ENCODE peak calls at places on chromosomes 16 and 17, in six cellular contexts. One of them, this sample, is unnamed.

GRCh38 chr17:29807520-29808361 is 122.3 kb downstream of the SSH2 start:
- DNase-seq in pancreas: peak
- DNase-seq in GM06990: no peak
- DNase-seq in esophagus muscularis mucosa: no peak
- DNase-seq in AG04450: peak
- DNase-seq in mammary epithelial cell: peak
- DNase-seq in this sample: peak

GRCh38 chr16:68179196-68179795 is 56.6 kb downstream of the ESRP2 start:
- DNase-seq in pancreas: no peak
- DNase-seq in GM06990: no peak
- DNase-seq in esophagus muscularis mucosa: no peak
- DNase-seq in AG04450: no peak
- DNase-seq in mammary epithelial cell: no peak
- DNase-seq in this sample: no peak

GRCh38 chr17:12342161-12342560 is 321.5 kb downstream of the MAP2K4 start:
- DNase-seq in pancreas: no peak
- DNase-seq in GM06990: no peak
- DNase-seq in esophagus muscularis mucosa: no peak
- DNase-seq in AG04450: no peak
- DNase-seq in mammary epithelial cell: no peak
- DNase-seq in this sample: no peak

GRCh38 chr16:88549671-88550643 is 20.2 kb upstream of the ZC3H18 start:
- DNase-seq in pancreas: no peak
- DNase-seq in GM06990: peak
- DNase-seq in esophagus muscularis mucosa: no peak
- DNase-seq in AG04450: no peak
- DNase-seq in mammary epithelial cell: no peak
- DNase-seq in this sample: no peak

GRCh38 chr16:53625221-53625620 is 78.4 kb downstream of the RPGRIP1L start:
- DNase-seq in pancreas: no peak
- DNase-seq in GM06990: no peak
- DNase-seq in esophagus muscularis mucosa: no peak
- DNase-seq in AG04450: no peak
- DNase-seq in mammary epithelial cell: no peak
- DNase-seq in this sample: no peak

GRCh38 chr17:32993977-32994376 is 2.3 kb downstream of the SPACA3 start:
- DNase-seq in pancreas: no peak
- DNase-seq in GM06990: no peak
- DNase-seq in esophagus muscularis mucosa: no peak
- DNase-seq in AG04450: no peak
- DNase-seq in mammary epithelial cell: peak
- DNase-seq in this sample: peak

GRCh38 chr16:1080801-1081733 is 8.5 kb downstream of the SSTR5 start:
- DNase-seq in pancreas: no peak
- DNase-seq in GM06990: no peak
- DNase-seq in esophagus muscularis mucosa: no peak
- DNase-seq in AG04450: no peak
- DNase-seq in mammary epithelial cell: no peak
- DNase-seq in this sample: no peak

GRCh38 chr16:75801307-75801706 is 75.0 kb upstream of the CPHXL start:
- DNase-seq in pancreas: no peak
- DNase-seq in GM06990: no peak
- DNase-seq in esophagus muscularis mucosa: no peak
- DNase-seq in AG04450: no peak
- DNase-seq in mammary epithelial cell: no peak
- DNase-seq in this sample: peak

GRCh38 chr17:21043296-21044232 is 753 bp upstream of the USP22 start:
- DNase-seq in pancreas: peak
- DNase-seq in GM06990: peak
- DNase-seq in esophagus muscularis mucosa: peak
- DNase-seq in AG04450: peak
- DNase-seq in mammary epithelial cell: peak
- DNase-seq in this sample: peak

GRCh38 chr17:7138800-7139381 is 24.3 kb upstream of the ASGR2 start:
- DNase-seq in pancreas: peak
- DNase-seq in GM06990: no peak
- DNase-seq in esophagus muscularis mucosa: no peak
- DNase-seq in AG04450: no peak
- DNase-seq in mammary epithelial cell: peak
- DNase-seq in this sample: peak

GRCh38 chr17:3890082-3890892 is 2.6 kb downstream of the CAMKK1 start:
- DNase-seq in pancreas: no peak
- DNase-seq in GM06990: no peak
- DNase-seq in esophagus muscularis mucosa: no peak
- DNase-seq in AG04450: peak
- DNase-seq in mammary epithelial cell: peak
- DNase-seq in this sample: peak

GRCh38 chr17:7029659-7030058 is 6.2 kb upstream of the SLC16A13 start:
- DNase-seq in pancreas: no peak
- DNase-seq in GM06990: no peak
- DNase-seq in esophagus muscularis mucosa: no peak
- DNase-seq in AG04450: no peak
- DNase-seq in mammary epithelial cell: no peak
- DNase-seq in this sample: no peak

GRCh38 chr17:82888583-82889495 is 49.0 kb upstream of the ZNF750 start:
- DNase-seq in pancreas: peak
- DNase-seq in GM06990: no peak
- DNase-seq in esophagus muscularis mucosa: no peak
- DNase-seq in AG04450: no peak
- DNase-seq in mammary epithelial cell: no peak
- DNase-seq in this sample: peak

GRCh38 chr17:1783834-1784611 is 22.2 kb downstream of the SERPINF1 start:
- DNase-seq in pancreas: no peak
- DNase-seq in GM06990: no peak
- DNase-seq in esophagus muscularis mucosa: peak
- DNase-seq in AG04450: peak
- DNase-seq in mammary epithelial cell: peak
- DNase-seq in this sample: peak

GRCh38 chr17:68351395-68351794 is 60.1 kb downstream of the ARSG start:
- DNase-seq in pancreas: no peak
- DNase-seq in GM06990: no peak
- DNase-seq in esophagus muscularis mucosa: no peak
- DNase-seq in AG04450: no peak
- DNase-seq in mammary epithelial cell: no peak
- DNase-seq in this sample: no peak

GRCh38 chr17:50205931-50206505 is 4.6 kb upstream of the COL1A1 start:
- DNase-seq in pancreas: no peak
- DNase-seq in GM06990: no peak
- DNase-seq in esophagus muscularis mucosa: no peak
- DNase-seq in AG04450: no peak
- DNase-seq in mammary epithelial cell: no peak
- DNase-seq in this sample: no peak

GRCh38 chr17:13776027-13776551 is 174.4 kb upstream of the HS3ST3A1 start:
- DNase-seq in pancreas: no peak
- DNase-seq in GM06990: no peak
- DNase-seq in esophagus muscularis mucosa: no peak
- DNase-seq in AG04450: no peak
- DNase-seq in mammary epithelial cell: peak
- DNase-seq in this sample: peak

DNA sequence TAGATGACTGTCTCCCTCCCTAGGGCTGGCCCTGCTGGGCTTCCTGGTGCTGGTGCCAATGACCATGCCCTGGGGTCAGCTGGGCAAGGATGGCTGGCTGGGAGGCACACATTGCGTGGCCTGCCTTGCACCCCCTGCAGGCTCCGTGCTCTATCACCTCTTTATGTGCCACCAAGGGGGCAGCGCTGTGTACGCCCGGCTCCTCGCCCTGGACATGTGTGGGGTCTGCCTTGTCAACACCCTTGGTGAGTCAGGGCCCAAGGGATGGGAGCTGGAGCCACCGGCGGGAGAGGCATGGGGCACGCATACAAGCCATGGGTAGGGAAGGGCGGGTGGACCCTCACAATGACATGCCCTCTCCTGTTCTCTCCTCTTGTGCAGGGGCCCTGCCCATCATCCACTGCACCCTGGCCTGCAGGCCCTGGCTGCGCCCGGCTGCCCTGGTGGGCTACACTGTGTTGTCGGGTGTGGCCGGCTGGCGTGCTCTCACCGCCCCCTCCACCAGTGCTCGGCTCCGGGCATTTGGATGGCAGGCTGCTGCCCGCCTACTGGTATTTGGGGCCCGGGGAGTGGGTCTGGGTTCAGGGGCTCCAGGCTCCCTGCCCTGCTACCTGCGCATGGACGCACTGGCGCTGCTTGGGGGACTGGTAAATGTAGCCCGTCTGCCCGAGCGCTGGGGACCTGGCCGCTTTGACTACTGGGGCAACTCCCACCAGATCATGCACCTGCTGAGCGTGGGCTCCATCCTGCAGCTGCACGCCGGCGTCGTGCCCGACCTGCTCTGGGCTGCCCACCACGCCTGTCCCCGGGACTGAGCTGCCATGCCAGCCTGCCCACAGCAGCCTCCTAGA is 2.2 kb downstream of the PAQR4 start:
- DNase-seq in pancreas: no peak
- DNase-seq in GM06990: no peak
- DNase-seq in esophagus muscularis mucosa: no peak
- DNase-seq in AG04450: no peak
- DNase-seq in mammary epithelial cell: no peak
- DNase-seq in this sample: no peak
- H3K4me3 ChIP-seq in pancreas: no peak
- H3K4me3 ChIP-seq in GM06990: peak
- H3K4me3 ChIP-seq in esophagus muscularis mucosa: no peak
- H3K4me3 ChIP-seq in AG04450: no peak
- H3K4me3 ChIP-seq in mammary epithelial cell: peak
- H3K4me3 ChIP-seq in this sample: no peak

DNA sequence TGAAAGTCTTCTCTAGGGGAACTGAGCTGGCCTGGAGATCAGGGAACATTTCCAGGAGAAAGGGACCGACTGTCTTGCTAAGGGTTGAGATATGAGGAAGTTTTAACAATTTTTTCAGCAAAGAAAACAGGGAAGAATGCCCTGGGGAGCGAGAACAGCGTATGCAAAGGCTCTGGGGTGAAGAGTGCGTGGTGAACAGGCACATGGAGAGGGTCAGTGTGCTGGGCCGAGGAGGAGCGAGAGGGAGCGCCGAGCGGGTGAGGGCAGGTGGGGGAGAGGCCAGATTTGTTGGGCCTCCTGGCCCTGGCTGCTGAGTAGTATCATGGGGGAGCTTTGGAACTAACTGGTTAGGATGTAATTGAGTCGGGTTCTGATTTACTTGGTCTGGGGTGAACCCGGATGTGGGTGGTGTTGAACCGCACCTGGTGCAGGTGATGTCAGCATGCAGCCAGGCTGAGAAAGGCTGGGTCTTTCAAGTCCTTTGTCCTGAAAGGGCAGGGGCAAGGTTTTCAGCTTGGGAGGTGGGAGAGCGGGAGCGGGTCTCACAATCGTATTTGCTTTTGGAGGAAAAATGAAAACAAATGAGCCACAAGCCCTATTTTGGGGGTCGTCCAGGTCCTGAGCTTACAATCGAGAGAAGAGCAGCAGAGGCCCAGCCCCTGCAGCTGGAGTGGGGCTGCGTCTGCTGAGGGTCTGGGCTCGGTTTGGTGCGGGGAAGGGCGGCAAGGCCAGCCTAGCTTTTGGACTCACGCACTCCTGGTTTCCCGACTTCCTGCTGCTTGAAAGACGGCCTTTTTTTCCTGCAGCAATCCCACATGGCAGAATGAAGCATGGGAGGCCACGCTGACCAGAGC is 11.1 kb upstream of the WFDC1 start:
- DNase-seq in pancreas: no peak
- DNase-seq in GM06990: no peak
- DNase-seq in esophagus muscularis mucosa: no peak
- DNase-seq in AG04450: no peak
- DNase-seq in mammary epithelial cell: no peak
- DNase-seq in this sample: no peak
- TF ChIP-seq CTCF in pancreas: no peak
- TF ChIP-seq CTCF in GM06990: no peak
- TF ChIP-seq CTCF in esophagus muscularis mucosa: no peak
- TF ChIP-seq CTCF in AG04450: no peak
- TF ChIP-seq CTCF in mammary epithelial cell: no peak
- TF ChIP-seq CTCF in this sample: no peak

DNA sequence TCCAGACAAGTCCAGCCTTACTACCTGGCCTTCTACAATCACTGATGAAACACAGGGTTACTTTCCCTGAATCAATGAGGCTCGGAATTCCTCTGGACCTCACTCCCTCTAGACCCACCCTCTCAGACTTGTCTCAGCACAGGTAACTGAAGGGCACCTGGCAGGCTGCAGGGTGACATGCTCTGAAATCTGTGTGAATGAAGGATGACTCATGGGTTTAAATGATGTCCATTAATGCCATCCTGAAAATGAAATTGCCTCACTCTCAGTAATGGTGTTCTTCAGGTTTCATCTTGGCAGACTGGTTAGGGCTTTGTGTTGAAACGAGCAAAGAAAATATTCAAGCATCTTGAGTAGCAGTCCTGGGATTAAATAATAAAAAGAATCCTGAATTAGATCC is 134.4 kb downstream of the MAF start:
- DNase-seq in pancreas: no peak
- DNase-seq in GM06990: no peak
- DNase-seq in esophagus muscularis mucosa: no peak
- DNase-seq in AG04450: no peak
- DNase-seq in mammary epithelial cell: peak
- DNase-seq in this sample: peak
- H3K4me3 ChIP-seq in pancreas: no peak
- H3K4me3 ChIP-seq in GM06990: no peak
- H3K4me3 ChIP-seq in esophagus muscularis mucosa: no peak
- H3K4me3 ChIP-seq in AG04450: no peak
- H3K4me3 ChIP-seq in mammary epithelial cell: no peak
- H3K4me3 ChIP-seq in this sample: no peak

GRCh38 chr17:77095461-77095860 is 45.3 kb upstream of the SEC14L1 start:
- DNase-seq in pancreas: no peak
- DNase-seq in GM06990: no peak
- DNase-seq in esophagus muscularis mucosa: no peak
- DNase-seq in AG04450: no peak
- DNase-seq in mammary epithelial cell: no peak
- DNase-seq in this sample: no peak

GRCh38 chr17:77097772-77098171 is 43.0 kb upstream of the SEC14L1 start:
- DNase-seq in pancreas: no peak
- DNase-seq in GM06990: no peak
- DNase-seq in esophagus muscularis mucosa: no peak
- DNase-seq in AG04450: no peak
- DNase-seq in mammary epithelial cell: no peak
- DNase-seq in this sample: no peak

GRCh38 chr17:77098884-77099545 is 41.8 kb upstream of the SEC14L1 start:
- DNase-seq in pancreas: no peak
- DNase-seq in GM06990: no peak
- DNase-seq in esophagus muscularis mucosa: no peak
- DNase-seq in AG04450: peak
- DNase-seq in mammary epithelial cell: peak
- DNase-seq in this sample: peak

GRCh38 chr17:77100009-77100408 is 40.8 kb upstream of the SEC14L1 start:
- DNase-seq in pancreas: no peak
- DNase-seq in GM06990: no peak
- DNase-seq in esophagus muscularis mucosa: no peak
- DNase-seq in AG04450: no peak
- DNase-seq in mammary epithelial cell: no peak
- DNase-seq in this sample: no peak

DNA sequence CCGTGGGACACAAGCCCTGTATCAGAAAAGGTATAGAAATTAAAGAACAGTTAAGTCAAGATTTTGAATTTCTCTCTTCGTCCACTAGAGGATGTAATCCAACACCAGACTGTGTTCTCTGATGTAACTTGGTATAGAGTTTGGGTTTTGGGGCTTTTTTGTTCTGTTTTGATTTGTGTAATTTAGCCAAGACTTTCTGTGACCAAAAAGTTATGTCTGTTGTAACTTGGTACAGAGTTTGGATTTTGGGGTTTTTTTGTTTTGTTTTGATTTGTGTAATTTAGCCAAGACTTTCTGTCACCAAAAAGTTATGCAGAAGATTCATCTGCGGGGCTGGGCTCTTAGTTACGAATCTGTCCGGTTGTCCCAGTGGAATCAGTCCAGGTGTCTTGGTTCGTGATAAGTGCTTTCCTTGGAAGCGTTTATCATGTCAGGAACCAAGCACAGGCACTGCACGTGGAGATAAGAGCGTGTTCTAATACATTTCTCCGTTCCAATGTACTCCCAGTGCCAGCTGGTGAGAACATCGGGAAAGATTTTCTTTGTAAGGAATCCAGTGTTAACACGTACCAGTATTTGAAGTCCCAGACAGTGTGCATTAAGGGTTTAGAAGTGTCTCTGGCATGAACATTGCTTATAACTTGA is 44.1 kb upstream of the SEC14L1 start:
- DNase-seq in pancreas: no peak
- DNase-seq in GM06990: no peak
- DNase-seq in esophagus muscularis mucosa: no peak
- DNase-seq in AG04450: no peak
- DNase-seq in mammary epithelial cell: peak
- DNase-seq in this sample: peak
- TF ChIP-seq CTCF in pancreas: peak
- TF ChIP-seq CTCF in GM06990: peak
- TF ChIP-seq CTCF in esophagus muscularis mucosa: peak
- TF ChIP-seq CTCF in AG04450: peak
- TF ChIP-seq CTCF in mammary epithelial cell: peak
- TF ChIP-seq CTCF in this sample: peak